ENCODE peak calls at places on chromosome 13, in seven cellular contexts. I is cardiac muscle cell; T is H54; W is RKO; O is left ventricle myocardium inferior; R is HS-27A; F is activated T-helper 9 cell treated with anti-CD3 and anti-CD28 coated beads, Interleukin-2, amount 50 U/mL, for 16 hours. D is an unnamed sample.

GRCh38 chr13:113774177-113775107 is 15.4 kb downstream of the TMEM255B start:
- DNase-seq in T (peak; percentile 48), O (no peak), R (no peak), I (no peak), W (peak; percentile 27), F (no peak), D (no peak)

GRCh38 chr13:106481919-106482318 is 53.5 kb downstream of the EFNB2 start:
- DNase-seq in T (no peak), O (no peak), I (no peak), W (no peak), F (no peak), R (no peak), D (no peak)

GRCh38 chr13:77896977-77897376 is 21.7 kb downstream of the EDNRB start:
- DNase-seq in O (no peak), T (no peak), W (no peak), I (no peak), R (no peak), F (no peak), D (no peak)

GRCh38 chr13:107866007-107866665 is 349.2 kb downstream of the LIG4 start:
- DNase-seq in R (no peak), I (peak; percentile 60), O (no peak), F (no peak), W (no peak), T (peak; percentile 66), D (no peak)

GRCh38 chr13:74794147-74794546 is 659.9 kb upstream of the KLF12 start:
- DNase-seq in O (no peak), T (no peak), F (no peak), R (no peak), W (no peak), I (no peak), D (no peak)

GRCh38 chr13:107020393-107020792 is 452.5 kb upstream of the ARGLU1 start:
- DNase-seq in I (no peak), F (no peak), T (no peak), W (no peak), O (no peak), R (no peak), D (no peak)

GRCh38 chr13:26457212-26457611 is 100.3 kb upstream of the WASF3 start:
- DNase-seq in W (no peak), I (no peak), T (no peak), O (no peak), R (no peak), F (no peak), D (no peak)

GRCh38 chr13:77874406-77874805 is 44.2 kb downstream of the EDNRB start:
- DNase-seq in W (no peak), I (no peak), T (no peak), O (no peak), F (no peak), R (no peak), D (no peak)

GRCh38 chr13:101875717-101876393 is 423.4 kb downstream of the ITGBL1 start:
- DNase-seq in T (peak; percentile 5), R (peak; percentile 9), W (peak; percentile 7), F (no peak), O (no peak), I (no peak), D (no peak)